ENCODE peak calls at places on chromosomes 1 and 21, in six cellular contexts. U, B, V, S, Q and M are unnamed samples.

GRCh38 chr1:60865146-60865545 is 217.2 kb upstream of the NFIA start:
- DNase-seq in U (no peak), S (no peak), B (no peak), V (no peak), Q (no peak), M (no peak)

GRCh38 chr21:17682924-17683323 is 70.2 kb upstream of the BTG3 start:
- DNase-seq in S (no peak), V (no peak), Q (no peak), U (no peak), B (no peak), M (no peak)

GRCh38 chr1:57633881-57634280 is 210.0 kb upstream of the DAB1 start:
- DNase-seq in Q (no peak), V (no peak), S (no peak), B (no peak), U (no peak), M (no peak)

GRCh38 chr1:93442276-93442675 is 5.6 kb upstream of the FNBP1L start:
- DNase-seq in V (no peak), U (peak), Q (no peak), B (no peak), S (no peak), M (no peak)

GRCh38 chr1:116514708-116515525 is 55.9 kb downstream of the CD58 start:
- DNase-seq in S (peak), U (no peak), B (no peak), Q (peak), V (no peak), M (no peak)

GRCh38 chr1:201713093-201713810 is 115.7 kb upstream of the IPO9 start:
- DNase-seq in Q (peak), U (peak), S (peak), B (peak), V (peak), M (peak)

GRCh38 chr1:47951026-47951425 is 46.2 kb downstream of the TRABD2B start:
- DNase-seq in V (no peak), B (no peak), S (no peak), Q (no peak), U (no peak), M (no peak)

GRCh38 chr1:93036672-93037071 is 42.4 kb upstream of the MTF2 start:
- DNase-seq in U (no peak), Q (no peak), B (no peak), V (no peak), S (no peak), M (no peak)

GRCh38 chr1:152251391-152251790 is 27.4 kb upstream of the HRNR start:
- DNase-seq in B (no peak), V (no peak), U (no peak), Q (no peak), S (no peak), M (peak)

GRCh38 chr1:64950284-64950809 is 16.0 kb downstream of the JAK1 start:
- DNase-seq in S (no peak), B (no peak), U (no peak), V (no peak), Q (no peak), M (no peak)

GRCh38 chr1:89170171-89171066 is 5.4 kb downstream of the GBP7 start:
- DNase-seq in B (no peak), Q (no peak), U (no peak), V (no peak), S (no peak), M (no peak)

GRCh38 chr1:76868154-76868882 is 1.0 kb downstream of the ST6GALNAC5 start:
- DNase-seq in S (peak), U (no peak), Q (no peak), B (peak), V (no peak), M (no peak)

GRCh38 chr1:76501136-76501535 is 366.1 kb upstream of the ST6GALNAC5 start:
- DNase-seq in U (no peak), S (no peak), V (no peak), B (no peak), Q (no peak), M (no peak)

GRCh38 chr1:178066904-178067531 is 26.9 kb upstream of the RASAL2 start:
- DNase-seq in B (no peak), S (no peak), V (no peak), Q (no peak), U (no peak), M (no peak)

GRCh38 chr1:67060811-67061218 is 6.9 kb upstream of the SLC35D1 start:
- DNase-seq in B (no peak), S (peak), Q (peak), U (peak), V (peak), M (peak)

GRCh38 chr1:94888201-94888600 is 38.7 kb downstream of the CNN3 start:
- DNase-seq in V (no peak), U (no peak), B (no peak), S (no peak), Q (no peak), M (no peak)

GRCh38 chr21:42923553-42924432 is 1.6 kb downstream of the ERVH48-1 start:
- DNase-seq in B (peak), S (peak), Q (peak), V (peak), U (peak), M (peak)

GRCh38 chr1:207828485-207829158 is 76.8 kb downstream of the CD46 start:
- DNase-seq in Q (no peak), V (no peak), B (peak), S (peak), U (peak), M (peak)

GRCh38 chr1:203926025-203926540 is 64.7 kb downstream of the SNRPE start:
- DNase-seq in B (no peak), S (peak), U (peak), V (no peak), Q (no peak), M (peak)

GRCh38 chr1:47438321-47439150 is 692 bp downstream of the FOXD2 start:
- DNase-seq in V (no peak), S (peak), Q (no peak), U (no peak), B (no peak), M (no peak)

GRCh38 chr1:159918041-159918917 is 7.0 kb downstream of the TAGLN2 start:
- DNase-seq in V (no peak), Q (no peak), U (peak), B (no peak), S (no peak), M (no peak)

GRCh38 chr21:45545691-45546531 is 3.7 kb upstream of the SLC19A1 start:
- DNase-seq in V (no peak), Q (no peak), S (no peak), B (peak), U (no peak), M (no peak)

GRCh38 chr1:8423702-8424538 is 106.0 kb downstream of the SLC45A1 start:
- DNase-seq in S (peak), B (peak), U (peak), Q (no peak), V (no peak), M (peak)

GRCh38 chr1:9630331-9631081 is 21.0 kb upstream of the PIK3CD start:
- DNase-seq in Q (no peak), V (no peak), S (no peak), B (no peak), U (no peak), M (no peak)

GRCh38 chr1:174296309-174296708 is 137.0 kb downstream of the RABGAP1L start:
- DNase-seq in Q (no peak), B (no peak), U (no peak), S (no peak), V (no peak), M (no peak)

GRCh38 chr1:203274603-203275381 is 30.5 kb upstream of the BTG2 start:
- DNase-seq in Q (no peak), S (no peak), B (no peak), V (no peak), U (peak), M (peak)

GRCh38 chr21:39781331-39781730 is 36.3 kb downstream of the IGSF5 start:
- DNase-seq in V (no peak), S (no peak), U (no peak), Q (no peak), B (no peak), M (no peak)

GRCh38 chr1:170707959-170708666 is 44.2 kb downstream of the PRRX1 start:
- DNase-seq in S (peak), V (peak), B (no peak), Q (peak), U (peak), M (peak)

GRCh38 chr1:119603695-119604094 is 44.4 kb downstream of the ZNF697 start:
- DNase-seq in U (no peak), B (no peak), V (no peak), Q (no peak), S (peak), M (no peak)

GRCh38 chr1:94542088-94542671 is 621 bp upstream of the F3 start:
- DNase-seq in V (no peak), Q (no peak), S (peak), U (peak), B (peak), M (no peak)

GRCh38 chr21:45080639-45081414 is 6.4 kb downstream of the ADARB1 start:
- DNase-seq in U (peak), S (peak), Q (no peak), B (no peak), V (no peak), M (peak)

GRCh38 chr1:47752048-47752451 is 245.1 kb downstream of the TRABD2B start:
- DNase-seq in S (no peak), Q (no peak), B (no peak), V (no peak), U (peak), M (peak)

GRCh38 chr1:54996359-54996868 is 2.3 kb upstream of the BSND start:
- DNase-seq in Q (no peak), B (peak), V (no peak), S (peak), U (peak), M (peak)

GRCh38 chr1:62746086-62746808 is 37.7 kb upstream of the ATG4C start:
- DNase-seq in B (no peak), U (peak), S (peak), Q (peak), V (no peak), M (peak)
- TF ChIP-seq CTCF in B (peak), U (peak), S (peak), Q (peak), V (peak), M (peak)

GRCh38 chr1:6960291-6960758 is 175.1 kb downstream of the CAMTA1 start:
- DNase-seq in V (no peak), U (peak), B (peak), S (peak), Q (no peak), M (peak)
- H3K4me3 ChIP-seq in V (no peak), U (no peak), B (no peak), S (no peak), Q (no peak), M (no peak)

GRCh38 chr1:42456010-42456753 is at the start of the genes PPCS and ZMYND12:
- DNase-seq in Q (no peak), B (peak), U (peak), V (no peak), S (peak), M (peak)
- TF ChIP-seq CTCF in Q (no peak), B (no peak), U (no peak), V (no peak), S (no peak), M (peak)

GRCh38 chr1:227562037-227562436 is 1.3 kb upstream of the ZNF678 start:
- DNase-seq in B (no peak), V (no peak), S (no peak), U (no peak), Q (no peak), M (no peak)

GRCh38 chr1:227560814-227561213 is 2.5 kb upstream of the ZNF678 start:
- DNase-seq in S (no peak), U (no peak), V (no peak), B (no peak), Q (no peak), M (no peak)

GRCh38 chr1:227561303-227561702 is 2.1 kb upstream of the ZNF678 start:
- DNase-seq in B (no peak), Q (no peak), U (no peak), S (no peak), V (no peak), M (no peak)

GRCh38 chr1:227563319-227564201 is at the start of gene ZNF678:
- DNase-seq in V (peak), Q (peak), B (peak), U (peak), S (peak), M (peak)

GRCh38 chr1:227562923-227563318 is 435 bp upstream of the ZNF678 start:
- DNase-seq in V (no peak), B (no peak), Q (no peak), S (no peak), U (no peak), M (no peak)
- H3K4me3 ChIP-seq in V (no peak), B (no peak), Q (no peak), S (no peak), U (no peak), M (no peak)

GRCh38 chr1:154937051-154937987 is 800 bp upstream of the PMVK start:
- DNase-seq in U (peak), Q (peak), B (peak), S (peak), V (peak), M (peak)
- TF ChIP-seq CTCF in U (no peak), Q (peak), B (no peak), S (peak), V (peak), M (peak)

GRCh38 chr1:111615874-111616715 is 3.5 kb upstream of the RAP1A start:
- DNase-seq in U (no peak), Q (no peak), B (no peak), V (no peak), S (no peak), M (no peak)
- H3K4me3 ChIP-seq in U (no peak), Q (no peak), B (no peak), V (no peak), S (no peak), M (no peak)

GRCh38 chr1:110407260-110408210 is at the start of gene LAMTOR5:
- DNase-seq in B (peak), U (peak), S (peak), Q (peak), V (peak), M (peak)
- TF ChIP-seq CTCF in B (no peak), U (no peak), S (no peak), Q (no peak), V (no peak), M (no peak)

GRCh38 chr1:29478046-29478791 is 241.9 kb downstream of the PTPRU start:
- DNase-seq in V (no peak), B (no peak), S (no peak), Q (no peak), U (no peak), M (no peak)
- H3K4me3 ChIP-seq in V (no peak), B (no peak), S (no peak), Q (no peak), U (no peak), M (no peak)

GRCh38 chr1:187264995-187265602 is 436.4 kb downstream of the PLA2G4A start:
- DNase-seq in U (peak), S (peak), Q (no peak), V (peak), B (peak), M (peak)
- TF ChIP-seq CTCF in U (peak), S (peak), Q (peak), V (peak), B (no peak), M (peak)

DNA sequence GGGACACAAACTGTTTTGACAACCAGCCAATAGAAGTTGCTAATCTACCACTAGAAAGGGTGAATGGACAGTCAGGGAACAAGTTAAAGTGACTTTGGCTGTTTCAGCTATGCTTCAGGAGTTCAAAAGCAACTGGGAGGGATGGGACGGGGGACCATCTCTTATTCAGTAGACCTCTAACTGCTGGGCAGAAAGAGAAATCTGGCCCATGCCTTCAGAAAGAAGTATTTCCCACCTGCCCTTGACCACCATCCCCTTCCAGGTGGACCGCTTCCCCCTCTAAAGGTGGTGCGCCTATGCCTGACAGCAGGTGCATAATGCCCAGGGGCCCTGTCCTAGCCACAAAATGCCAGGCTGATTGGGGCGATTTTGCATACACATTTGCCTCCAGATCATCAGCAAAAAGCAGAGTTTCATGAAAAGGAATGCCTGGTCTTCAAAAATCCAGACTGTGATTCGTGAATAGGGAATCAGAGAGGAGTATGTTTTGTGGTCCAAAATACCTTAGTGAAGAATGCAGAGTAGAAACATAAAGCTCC is 5.1 kb downstream of the ITPKB start:
- DNase-seq in S (no peak), B (no peak), Q (no peak), U (no peak), V (no peak), M (peak)
- H3K4me3 ChIP-seq in S (no peak), B (peak), Q (no peak), U (no peak), V (no peak), M (no peak)